ENCODE peak calls at places on chromosomes 5 and 9, in four cellular contexts. One of them, this sample, is unnamed.

GRCh38 chr9:21096172-21096900 is 18.6 kb upstream of the IFNB1 start:
- DNase-seq in head of caudate nucleus: no peak
- DNase-seq in mucosa of descending colon: no peak
- DNase-seq in mesendoderm: no peak
- DNase-seq in this sample: no peak

GRCh38 chr5:61535828-61536227 is 203.8 kb downstream of the ZSWIM6 start:
- DNase-seq in head of caudate nucleus: no peak
- DNase-seq in mucosa of descending colon: no peak
- DNase-seq in mesendoderm: no peak
- DNase-seq in this sample: no peak

GRCh38 chr5:74541381-74541781 is 99.1 kb downstream of the ENC1 start:
- DNase-seq in head of caudate nucleus: no peak
- DNase-seq in mucosa of descending colon: no peak
- DNase-seq in mesendoderm: no peak
- DNase-seq in this sample: no peak

GRCh38 chr5:173304591-173304988 is 23.6 kb downstream of the STC2 start:
- DNase-seq in head of caudate nucleus: no peak
- DNase-seq in mucosa of descending colon: no peak
- DNase-seq in mesendoderm: no peak
- DNase-seq in this sample: no peak

GRCh38 chr9:128627127-128627715 is 29.4 kb downstream of the DYNC2I2 start:
- DNase-seq in head of caudate nucleus: peak; percentile 45
- DNase-seq in mucosa of descending colon: no peak
- DNase-seq in mesendoderm: no peak
- DNase-seq in this sample: no peak

GRCh38 chr5:97547999-97548797 is 365.2 kb upstream of the RIOK2 start:
- DNase-seq in head of caudate nucleus: no peak
- DNase-seq in mucosa of descending colon: no peak
- DNase-seq in mesendoderm: no peak
- DNase-seq in this sample: no peak

GRCh38 chr9:35729700-35730485 is 2.1 kb downstream of the TLN1 start:
- DNase-seq in head of caudate nucleus: peak; percentile 63
- DNase-seq in mucosa of descending colon: peak; percentile 79
- DNase-seq in mesendoderm: peak; percentile 86
- DNase-seq in this sample: peak; percentile 68

GRCh38 chr9:93587651-93588347 is 11.4 kb downstream of the PHF2 start:
- DNase-seq in head of caudate nucleus: peak; percentile 14
- DNase-seq in mucosa of descending colon: no peak
- DNase-seq in mesendoderm: peak; percentile 8
- DNase-seq in this sample: no peak

GRCh38 chr9:124008307-124008854 is 3.2 kb upstream of the LHX2 start:
- DNase-seq in head of caudate nucleus: no peak
- DNase-seq in mucosa of descending colon: no peak
- DNase-seq in mesendoderm: peak; percentile 78
- DNase-seq in this sample: no peak

GRCh38 chr9:123168526-123168925 is 99.9 kb downstream of the STRBP start:
- DNase-seq in head of caudate nucleus: no peak
- DNase-seq in mucosa of descending colon: no peak
- DNase-seq in mesendoderm: no peak
- DNase-seq in this sample: no peak

This sample was measured in left ventricle myocardium superior.